ENCODE peak calls at places on chromosomes 4 and X, in eight cellular contexts. K, W, Z, S, N, P, D and H are unnamed samples.

GRCh38 chr4:3067473-3068001 is 6.8 kb downstream of the HTT-AS start:
- DNase-seq in S (no peak), D (no peak), N (no peak), P (no peak), W (no peak), Z (no peak), K (no peak), H (peak; percentile 54)

GRCh38 chr4:168082379-168082778 is 10.0 kb upstream of the ANXA10 start:
- DNase-seq in W (no peak), Z (no peak), K (no peak), N (no peak), P (no peak), S (no peak), D (no peak), H (no peak)

GRCh38 chr4:133146192-133146573 is 2.9 kb upstream of the PCDH10 start:
- DNase-seq in W (no peak), Z (no peak), N (no peak), S (no peak), D (no peak), P (no peak), K (no peak), H (no peak)

GRCh38 chrX:133715715-133716114 is 269.7 kb downstream of the GPC3 start:
- DNase-seq in S (no peak), P (no peak), D (no peak), N (no peak), K (no peak), Z (no peak), W (no peak), H (no peak)

GRCh38 chrX:150324035-150324728 is 38.9 kb upstream of the MAMLD1 start:
- DNase-seq in P (no peak), W (peak; percentile 71), Z (no peak), S (no peak), K (no peak), N (no peak), D (no peak), H (no peak)

GRCh38 chr4:17664755-17665154 is 50.3 kb downstream of the MED28 start:
- DNase-seq in S (no peak), D (no peak), Z (no peak), K (no peak), P (no peak), W (no peak), N (no peak), H (no peak)

GRCh38 chr4:165136529-165136928 is 23.9 kb upstream of the TMEM192 start:
- DNase-seq in S (no peak), K (no peak), W (no peak), N (no peak), Z (no peak), D (no peak), P (no peak), H (no peak)

GRCh38 chrX:19902110-19902509 is 14.7 kb upstream of the SH3KBP1 start:
- DNase-seq in W (peak; percentile 33), D (no peak), K (peak; percentile 33), P (peak; percentile 20), Z (no peak), N (no peak), S (no peak), H (no peak)

GRCh38 chr4:152981842-152982241 is 45.7 kb downstream of the FHDC1 start:
- DNase-seq in D (no peak), K (no peak), W (no peak), N (no peak), P (no peak), S (no peak), Z (no peak), H (no peak)

GRCh38 chrX:23637187-23637586 is 30.1 kb upstream of the PRDX4 start:
- DNase-seq in N (no peak), P (no peak), S (no peak), W (no peak), Z (no peak), D (no peak), K (no peak), H (no peak)

GRCh38 chr4:158776106-158776505 is 7.3 kb downstream of the FNIP2 start:
- DNase-seq in P (no peak), Z (no peak), W (no peak), K (no peak), N (no peak), S (no peak), D (no peak), H (no peak)

GRCh38 chr4:133592591-133592990 is 443.5 kb downstream of the PCDH10 start:
- DNase-seq in W (no peak), Z (no peak), D (no peak), S (no peak), P (no peak), K (no peak), N (no peak), H (no peak)